ENCODE peak calls at places on chromosomes 4 and X, in nine cellular contexts. C is SK-N-SH, M is mesothelial cell of epicardium, Y is A673, G is dorsolateral prefrontal cortex, H is fibroblast of lung, L is MCF 10A, N is prostate gland, P is HFFc6. Z is an unnamed sample.
A peak's percentile ranks its signal among the peaks of the same experiment; 100 is the strongest.

GRCh38 chr4:34108456-34108855 is 2135.9 kb downstream of the ARAP2 start:
- DNase-seq in C (no peak), H (peak; percentile 60), M (no peak), P (no peak), Y (no peak), N (no peak), L (no peak), G (no peak), Z (no peak)

GRCh38 chr4:56768301-56768700 is 53.2 kb downstream of the SPINK2 start:
- DNase-seq in N (no peak), C (no peak), Y (no peak), P (no peak), L (no peak), M (no peak), H (no peak), G (no peak), Z (no peak)

GRCh38 chr4:99447079-99447478 is 11.9 kb upstream of the ADH7 start:
- DNase-seq in L (peak; percentile 68), Y (peak; percentile 34), H (peak; percentile 75), G (no peak), N (no peak), C (no peak), P (peak; percentile 12), M (no peak), Z (no peak)

GRCh38 chr4:74262522-74262921 is 45.7 kb upstream of the EPGN start:
- DNase-seq in L (peak; percentile 17), H (no peak), M (no peak), N (no peak), P (no peak), G (no peak), C (peak; percentile 6), Y (no peak), Z (no peak)

GRCh38 chr4:141220655-141221605 is at the start of gene ZNF330:
- DNase-seq in C (peak; percentile 94), Y (peak; percentile 89), H (peak; percentile 89), P (peak; percentile 89), M (peak; percentile 83), L (peak; percentile 91), G (peak; percentile 94), N (peak; percentile 87), Z (peak; percentile 95)

GRCh38 chrX:133983974-133984578 is 1.3 kb downstream of the GPC3 start:
- DNase-seq in L (no peak), G (no peak), C (no peak), Y (no peak), P (no peak), N (no peak), H (no peak), M (no peak), Z (no peak)

GRCh38 chr4:89765966-89766365 is 71.0 kb downstream of the SNCA start:
- DNase-seq in Y (no peak), L (peak; percentile 26), M (no peak), P (peak; percentile 62), N (peak; percentile 12), C (no peak), H (peak; percentile 89), G (no peak), Z (no peak)

GRCh38 chr4:140256941-140257340 is 103.0 kb upstream of the MAML3 start:
- DNase-seq in Y (no peak), G (no peak), C (no peak), L (no peak), M (no peak), P (peak; percentile 58), H (peak; percentile 61), N (no peak), Z (no peak)

GRCh38 chrX:129983575-129984131 is 1.2 kb downstream of the BCORL1 start:
- DNase-seq in Y (no peak), N (no peak), H (no peak), M (no peak), P (no peak), L (no peak), C (peak; percentile 80), G (no peak), Z (peak; percentile 69)

GRCh38 chr4:106095408-106095807 is 200.1 kb downstream of the NPNT start:
- DNase-seq in M (no peak), C (no peak), Y (no peak), P (no peak), H (peak; percentile 22), N (no peak), L (no peak), G (no peak), Z (no peak)

GRCh38 chr4:149790172-149790907 is 25.3 kb downstream of the IQCM start:
- DNase-seq in M (no peak), H (peak; percentile 39), L (peak; percentile 81), Y (no peak), P (no peak), C (no peak), N (no peak), G (no peak), Z (no peak)

GRCh38 chr4:102585329-102585728 is 84.2 kb downstream of the NFKB1 start:
- DNase-seq in Y (no peak), N (no peak), C (no peak), H (no peak), P (no peak), L (peak; percentile 17), M (no peak), G (no peak), Z (no peak)

GRCh38 chr4:126533176-126533575 is 1099.6 kb upstream of the INTU start:
- DNase-seq in C (no peak), Y (peak; percentile 52), N (no peak), H (peak; percentile 34), L (peak; percentile 8), M (no peak), G (no peak), P (no peak), Z (no peak)

GRCh38 chr4:139367421-139368090 is 65.3 kb upstream of the NDUFC1 start:
- DNase-seq in G (no peak), N (no peak), M (no peak), Y (peak; percentile 22), P (peak; percentile 55), L (peak; percentile 3), C (no peak), H (peak; percentile 84), Z (no peak)

GRCh38 chr4:186946682-186947294 is 223.1 kb upstream of the FAT1 start:
- DNase-seq in C (peak; percentile 46), M (no peak), L (peak; percentile 50), Y (peak; percentile 61), H (peak; percentile 37), G (no peak), P (no peak), N (no peak), Z (no peak)

GRCh38 chrX:96430756-96431455 is 253.7 kb upstream of the DIAPH2 start:
- DNase-seq in L (no peak), M (no peak), H (no peak), P (no peak), Y (no peak), G (no peak), N (no peak), C (no peak), Z (no peak)

DNA sequence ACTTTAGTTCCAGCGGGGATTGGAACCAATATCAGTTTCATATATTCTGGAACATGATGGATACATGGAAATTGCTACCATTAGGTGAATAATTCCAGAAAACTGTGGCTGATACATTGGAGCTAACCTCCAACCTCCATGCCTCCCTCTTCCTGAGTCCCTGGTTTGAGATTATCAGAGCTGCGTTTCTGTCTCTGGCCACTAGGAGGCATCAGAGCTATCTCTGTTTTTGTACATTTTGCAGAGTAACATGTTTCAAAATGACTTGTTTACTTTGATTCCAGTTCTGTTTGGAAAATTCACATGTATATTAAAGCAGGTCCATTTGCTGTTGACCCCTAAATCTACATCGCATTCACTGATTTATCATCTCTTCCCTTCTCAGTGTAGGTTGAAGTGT is 2.4 kb upstream of the RAB40AL start:
- DNase-seq in G (no peak), L (peak; percentile 53), N (no peak), Y (peak; percentile 56), C (peak; percentile 59), P (peak; percentile 31), M (no peak), H (no peak), Z (no peak)
- TF ChIP-seq CTCF in G (peak; percentile 56), L (peak; percentile 57), N (no peak), Y (peak; percentile 87), C (peak; percentile 78), P (peak; percentile 78), M (peak; percentile 72), H (peak; percentile 73), Z (peak; percentile 74)

DNA sequence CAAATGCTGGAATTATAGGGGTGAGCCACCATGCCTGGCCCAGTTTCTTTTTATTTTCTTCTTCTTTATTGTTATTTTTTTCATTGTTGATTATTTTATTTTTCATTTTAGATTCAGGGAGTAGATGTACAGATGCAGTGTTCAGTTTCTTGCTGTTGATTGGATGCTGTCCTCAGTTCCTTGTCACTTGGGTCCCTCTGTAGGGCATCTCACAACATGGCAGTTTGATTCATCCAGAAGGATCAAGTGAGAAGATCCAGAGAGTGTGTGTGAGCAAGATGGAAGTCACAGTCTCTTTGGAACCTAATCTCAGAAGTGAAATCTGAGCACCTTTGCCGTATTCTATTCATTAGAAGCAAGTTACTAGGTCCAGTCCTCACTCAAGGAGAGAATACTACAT is 20.9 kb downstream of the HMGB3 start:
- DNase-seq in N (no peak), Y (no peak), L (peak; percentile 22), C (no peak), P (peak; percentile 25), G (no peak), M (no peak), H (no peak), Z (no peak)
- TF ChIP-seq CTCF in N (no peak), Y (peak; percentile 31), L (no peak), C (no peak), P (peak; percentile 37), G (peak; percentile 24), M (no peak), H (no peak), Z (no peak)

DNA sequence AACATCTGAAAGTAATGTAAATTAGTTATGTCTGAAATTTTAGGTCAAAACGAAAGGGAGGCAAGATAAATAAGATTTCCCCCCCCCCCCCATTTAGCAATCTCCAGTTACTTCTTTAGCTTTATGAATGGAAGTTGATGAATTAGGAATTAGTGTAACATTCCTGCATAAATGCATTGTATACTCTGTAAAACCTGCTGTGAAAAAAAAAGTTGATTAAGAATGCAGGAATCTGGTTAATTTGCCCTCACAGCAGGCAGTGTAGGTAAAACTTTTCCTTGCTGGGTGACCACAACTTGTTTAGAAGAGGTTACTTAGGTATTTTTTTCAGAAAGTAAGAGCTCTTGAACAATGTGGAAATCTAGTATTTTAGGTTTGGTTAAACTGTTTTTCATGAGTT is 15.3 kb downstream of the LARP7 start:
- DNase-seq in Y (no peak), L (no peak), N (no peak), M (no peak), H (no peak), P (no peak), C (no peak), G (no peak), Z (no peak)
- TF ChIP-seq CTCF in Y (no peak), L (no peak), N (no peak), M (no peak), H (no peak), P (no peak), C (no peak), G (no peak), Z (no peak)

DNA sequence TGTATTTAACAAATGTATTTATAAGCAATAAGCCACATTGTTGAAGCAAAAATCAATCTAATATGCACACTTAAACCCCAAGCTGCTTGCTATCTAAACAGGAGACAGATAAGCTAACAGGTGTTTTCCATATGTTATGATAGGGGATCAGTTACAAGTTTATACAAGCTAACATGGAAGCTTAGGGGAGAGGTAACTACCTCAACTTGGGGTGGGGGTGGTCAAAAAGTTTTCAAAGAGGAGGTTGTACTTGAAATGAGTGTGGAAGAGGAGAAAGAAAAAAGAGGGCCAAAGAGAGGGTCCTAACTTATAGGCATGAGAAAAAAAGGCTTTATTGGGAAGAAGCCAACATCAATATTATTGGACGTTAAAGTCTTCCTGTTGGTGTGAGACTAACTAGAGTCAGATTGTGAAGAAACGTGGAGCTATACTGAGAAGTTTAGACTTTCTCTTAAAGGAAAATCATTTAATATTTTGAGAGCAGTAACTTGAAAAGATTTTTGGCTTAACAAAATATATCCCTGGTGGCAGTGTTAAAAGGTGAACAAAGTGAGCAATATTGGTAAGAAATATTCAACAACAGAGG is 205.8 kb downstream of the NDST4 start:
- DNase-seq in M (no peak), C (no peak), L (no peak), G (no peak), H (no peak), N (no peak), Y (no peak), P (no peak), Z (no peak)
- TF ChIP-seq CTCF in M (no peak), C (no peak), L (no peak), G (no peak), H (no peak), N (no peak), Y (no peak), P (no peak), Z (no peak)